ENCODE peak calls at places on chromosomes 2 and 18, in ten cellular contexts. K is IMR-90, S is GM12891, Z is H1, B is uterus, A is ovary, X is body of pancreas, C is A549, P is Peyer's patch, F is spleen. I is an unnamed sample.
A peak's percentile ranks its signal among the peaks of the same experiment; 100 is the strongest.

GRCh38 chr2:10721344-10722251 is at the start of gene ATP6V1C2:
- DNase-seq in K (no peak), S (peak; percentile 70), Z (no peak), B (no peak), A (no peak), X (peak; percentile 54), C (peak; percentile 40), P (peak; percentile 52), F (peak; percentile 80), I (peak; percentile 74)

GRCh38 chr2:71935291-71935848 is 212.3 kb downstream of the CYP26B1 start:
- DNase-seq in K (no peak), S (no peak), Z (no peak), B (peak; percentile 78), A (no peak), X (no peak), C (no peak), P (no peak), F (peak; percentile 54), I (no peak)

GRCh38 chr2:234606906-234607305 is 110.0 kb upstream of the ARL4C start:
- DNase-seq in K (peak; percentile 5), S (no peak), Z (no peak), B (no peak), A (no peak), X (no peak), C (no peak), P (no peak), F (no peak), I (no peak)

GRCh38 chr18:9743200-9744016 is 35.3 kb downstream of the RAB31 start:
- DNase-seq in K (peak; percentile 98), S (no peak), Z (peak; percentile 49), B (no peak), A (no peak), X (peak; percentile 29), C (peak; percentile 73), P (no peak), F (peak; percentile 12), I (no peak)

GRCh38 chr2:138124521-138124920 is 160.2 kb downstream of the HNMT start:
- DNase-seq in K (no peak), S (no peak), Z (no peak), B (no peak), A (no peak), X (no peak), C (no peak), P (no peak), F (no peak), I (no peak)

GRCh38 chr2:15527074-15527739 is 33.9 kb downstream of the NBAS start:
- DNase-seq in K (no peak), S (no peak), Z (peak; percentile 7), B (no peak), A (no peak), X (no peak), C (no peak), P (no peak), F (no peak), I (no peak)

GRCh38 chr2:5673148-5673860 is 18.9 kb upstream of the SOX11 start:
- DNase-seq in K (no peak), S (no peak), Z (no peak), B (no peak), A (no peak), X (no peak), C (no peak), P (no peak), F (peak; percentile 70), I (no peak)

GRCh38 chr2:239459581-239459980 is 58.8 kb upstream of the HDAC4 start:
- DNase-seq in K (no peak), S (no peak), Z (no peak), B (no peak), A (no peak), X (no peak), C (no peak), P (no peak), F (no peak), I (no peak)

GRCh38 chr2:172949522-172949921 is 126.1 kb upstream of the MAP3K20 start:
- DNase-seq in K (no peak), S (no peak), Z (no peak), B (no peak), A (no peak), X (no peak), C (no peak), P (no peak), F (no peak), I (no peak)
- TF ChIP-seq POLR2A in K (no peak), S (no peak), Z (no peak), B (no peak), A (no peak), X (no peak), C (no peak), P (no peak), F (no peak), I (no peak)

GRCh38 chr18:8046421-8046820 is 479.3 kb downstream of the PTPRM start:
- DNase-seq in K (no peak), S (no peak), Z (no peak), B (no peak), A (no peak), X (no peak), C (no peak), P (no peak), F (no peak), I (no peak)

GRCh38 chr18:8049147-8049546 is 482.0 kb downstream of the PTPRM start:
- DNase-seq in K (peak; percentile 29), S (no peak), Z (no peak), B (no peak), A (no peak), X (no peak), C (no peak), P (no peak), F (no peak), I (no peak)

GRCh38 chr18:8052237-8052701 is 485.2 kb downstream of the PTPRM start:
- DNase-seq in K (peak; percentile 26), S (no peak), Z (no peak), B (no peak), A (no peak), X (no peak), C (no peak), P (no peak), F (no peak), I (no peak)

GRCh38 chr18:8051388-8051787 is 484.3 kb downstream of the PTPRM start:
- DNase-seq in K (peak; percentile 17), S (no peak), Z (no peak), B (no peak), A (no peak), X (no peak), C (no peak), P (no peak), F (no peak), I (no peak)

GRCh38 chr18:8050616-8051314 is 483.6 kb downstream of the PTPRM start:
- DNase-seq in K (no peak), S (no peak), Z (no peak), B (no peak), A (no peak), X (no peak), C (no peak), P (no peak), F (no peak), I (no peak)
- TF ChIP-seq POLR2A in K (no peak), S (no peak), Z (no peak), B (no peak), A (no peak), X (no peak), C (no peak), P (no peak), F (no peak), I (no peak)

GRCh38 chr2:120599064-120599463 is 136.6 kb upstream of the GLI2 start:
- DNase-seq in K (no peak), S (no peak), Z (no peak), B (no peak), A (no peak), X (no peak), C (no peak), P (no peak), F (peak; percentile 34), I (no peak)

GRCh38 chr2:120600786-120601185 is 134.9 kb upstream of the GLI2 start:
- DNase-seq in K (no peak), S (no peak), Z (no peak), B (no peak), A (no peak), X (no peak), C (no peak), P (no peak), F (peak; percentile 74), I (no peak)

GRCh38 chr2:120601566-120601965 is 134.1 kb upstream of the GLI2 start:
- DNase-seq in K (no peak), S (no peak), Z (no peak), B (no peak), A (no peak), X (no peak), C (no peak), P (no peak), F (peak; percentile 59), I (no peak)

GRCh38 chr2:120599656-120600055 is 136.0 kb upstream of the GLI2 start:
- DNase-seq in K (no peak), S (no peak), Z (no peak), B (no peak), A (no peak), X (no peak), C (no peak), P (no peak), F (peak; percentile 37), I (no peak)

DNA sequence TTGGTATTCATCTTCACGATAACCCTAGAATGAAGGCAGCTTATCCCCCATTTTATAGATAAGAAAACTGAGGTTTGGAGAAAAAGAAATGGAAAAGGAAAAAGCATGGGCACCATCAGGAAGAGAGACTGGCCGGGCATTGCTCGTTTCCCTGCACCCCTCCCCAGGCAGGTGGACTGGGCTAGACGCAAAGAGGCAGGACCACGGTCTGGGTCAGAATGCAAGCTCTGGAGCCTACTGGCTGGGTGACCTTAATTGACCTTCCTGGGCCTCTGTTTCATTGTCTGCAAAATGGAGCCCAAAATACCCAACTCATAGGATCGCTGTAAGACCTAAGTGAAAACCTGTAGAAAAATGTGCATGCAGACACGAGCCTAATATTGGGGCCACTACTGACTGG is 135.3 kb upstream of the GLI2 start:
- DNase-seq in K (no peak), S (no peak), Z (no peak), B (no peak), A (no peak), X (no peak), C (no peak), P (no peak), F (peak; percentile 64), I (no peak)
- TF ChIP-seq POLR2A in K (no peak), S (no peak), Z (no peak), B (no peak), A (no peak), X (no peak), C (no peak), P (no peak), F (no peak), I (no peak)

DNA sequence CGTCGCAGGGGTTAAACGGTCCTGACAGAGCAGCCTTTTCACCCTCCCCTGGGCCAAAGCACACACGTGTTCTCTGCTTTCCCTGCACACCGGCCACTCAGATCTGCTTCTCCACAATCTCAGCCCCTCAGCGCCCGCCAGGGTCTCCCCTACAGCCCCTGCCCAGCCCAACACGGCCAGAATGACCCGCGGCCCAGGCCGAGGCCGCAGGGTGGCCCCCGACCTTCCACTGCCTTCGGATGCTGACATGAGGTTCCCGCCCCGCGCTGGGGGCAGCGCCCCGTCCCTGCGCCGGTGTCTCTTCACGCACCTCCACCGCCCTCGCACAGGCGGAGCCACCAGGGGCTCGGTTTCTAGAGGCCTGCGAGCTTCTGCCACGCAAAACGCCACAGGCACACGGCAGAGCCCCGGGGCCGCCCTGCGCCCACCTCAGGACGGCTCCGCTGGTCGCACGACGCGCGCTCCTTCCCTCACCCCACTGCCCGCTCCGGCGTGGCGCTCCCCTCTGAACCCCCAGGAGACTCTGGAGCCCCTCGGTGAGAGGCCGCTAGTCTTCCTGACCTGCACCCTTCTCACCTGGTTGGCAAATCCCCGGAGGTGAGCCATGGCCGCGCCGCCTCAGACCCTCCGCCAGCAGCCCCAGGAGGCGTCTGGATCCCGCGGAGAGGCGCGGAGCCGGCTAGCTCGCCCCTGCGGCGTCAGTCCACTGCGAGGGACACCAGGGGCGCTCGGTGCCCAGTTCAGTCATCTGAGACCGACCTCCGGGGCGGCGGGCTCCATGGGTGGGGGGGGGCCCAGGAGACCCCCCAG is 749 bp downstream of the STK25 start:
- DNase-seq in K (peak; percentile 33), S (peak; percentile 67), Z (no peak), B (no peak), A (peak; percentile 71), X (peak; percentile 61), C (peak; percentile 81), P (no peak), F (peak; percentile 91), I (peak; percentile 69)
- TF ChIP-seq POLR2A in K (no peak), S (no peak), Z (no peak), B (no peak), A (no peak), X (no peak), C (peak; percentile 15), P (no peak), F (no peak), I (peak; percentile 46)